ENCODE peak calls at places on chromosome 9, in six cellular contexts. One of them, this sample, is unnamed.

GRCh38 chr9:29319727-29320513 is 1746.6 kb upstream of the C9orf72 start:
- DNase-seq in H1: no peak
- DNase-seq in neuronal stem cell: no peak
- DNase-seq in H9: no peak
- DNase-seq in mesenchymal stem cell: peak
- DNase-seq in IMR-90: no peak
- DNase-seq in this sample: no peak

GRCh38 chr9:122051401-122052346 is 41.4 kb downstream of the TTLL11 start:
- DNase-seq in H1: no peak
- DNase-seq in mesenchymal stem cell: no peak
- DNase-seq in H9: no peak
- DNase-seq in neuronal stem cell: no peak
- DNase-seq in IMR-90: peak
- DNase-seq in this sample: no peak

GRCh38 chr9:69324549-69325401 is at the start of gene ENTREP1:
- DNase-seq in H1: peak
- DNase-seq in H9: peak
- DNase-seq in IMR-90: no peak
- DNase-seq in mesenchymal stem cell: peak
- DNase-seq in neuronal stem cell: peak
- DNase-seq in this sample: peak

GRCh38 chr9:111940697-111941096 is 44.1 kb downstream of the UGCG start:
- DNase-seq in IMR-90: peak
- DNase-seq in mesenchymal stem cell: peak
- DNase-seq in neuronal stem cell: no peak
- DNase-seq in H1: no peak
- DNase-seq in H9: no peak
- DNase-seq in this sample: no peak

GRCh38 chr9:126301985-126302603 is 24.5 kb upstream of the MVB12B start:
- DNase-seq in H9: peak
- DNase-seq in neuronal stem cell: peak
- DNase-seq in mesenchymal stem cell: peak
- DNase-seq in H1: peak
- DNase-seq in IMR-90: peak
- DNase-seq in this sample: peak

GRCh38 chr9:35193762-35194161 is 32.0 kb downstream of the UNC13B start:
- DNase-seq in neuronal stem cell: no peak
- DNase-seq in H9: no peak
- DNase-seq in IMR-90: peak
- DNase-seq in H1: no peak
- DNase-seq in mesenchymal stem cell: no peak
- DNase-seq in this sample: no peak

GRCh38 chr9:72362680-72363139 is 2.3 kb downstream of the ZFAND5 start:
- DNase-seq in mesenchymal stem cell: peak
- DNase-seq in H1: no peak
- DNase-seq in neuronal stem cell: no peak
- DNase-seq in H9: no peak
- DNase-seq in IMR-90: peak
- DNase-seq in this sample: peak

GRCh38 chr9:21287280-21287679 is 17.8 kb downstream of the IFNA5 start:
- DNase-seq in mesenchymal stem cell: no peak
- DNase-seq in H1: no peak
- DNase-seq in IMR-90: no peak
- DNase-seq in H9: no peak
- DNase-seq in neuronal stem cell: no peak
- DNase-seq in this sample: no peak

GRCh38 chr9:86549434-86549833 is 195.2 kb upstream of the TUT7 start:
- DNase-seq in H9: no peak
- DNase-seq in H1: no peak
- DNase-seq in mesenchymal stem cell: no peak
- DNase-seq in neuronal stem cell: no peak
- DNase-seq in IMR-90: peak
- DNase-seq in this sample: no peak

GRCh38 chr9:73548201-73548600 is 396.5 kb downstream of the ANXA1 start:
- DNase-seq in neuronal stem cell: no peak
- DNase-seq in IMR-90: no peak
- DNase-seq in H9: no peak
- DNase-seq in H1: no peak
- DNase-seq in mesenchymal stem cell: peak
- DNase-seq in this sample: no peak

GRCh38 chr9:95952471-95952870 is 77.0 kb downstream of the ERCC6L2 start:
- DNase-seq in IMR-90: no peak
- DNase-seq in H1: no peak
- DNase-seq in neuronal stem cell: no peak
- DNase-seq in H9: no peak
- DNase-seq in mesenchymal stem cell: no peak
- DNase-seq in this sample: peak

GRCh38 chr9:94675008-94675841 is 35.9 kb upstream of the FBP1 start:
- DNase-seq in mesenchymal stem cell: no peak
- DNase-seq in H9: no peak
- DNase-seq in IMR-90: peak
- DNase-seq in neuronal stem cell: no peak
- DNase-seq in H1: no peak
- DNase-seq in this sample: no peak

GRCh38 chr9:91131433-91131839 is 230.3 kb downstream of the AUH start:
- DNase-seq in neuronal stem cell: no peak
- DNase-seq in mesenchymal stem cell: peak
- DNase-seq in IMR-90: peak
- DNase-seq in H1: no peak
- DNase-seq in H9: no peak
- DNase-seq in this sample: peak

GRCh38 chr9:89797255-89797654 is 192.4 kb downstream of the GADD45G start:
- DNase-seq in H1: no peak
- DNase-seq in H9: no peak
- DNase-seq in IMR-90: no peak
- DNase-seq in mesenchymal stem cell: no peak
- DNase-seq in neuronal stem cell: no peak
- DNase-seq in this sample: no peak

GRCh38 chr9:17776735-17777134 is 197.9 kb downstream of the SH3GL2 start:
- DNase-seq in H9: no peak
- DNase-seq in neuronal stem cell: no peak
- DNase-seq in mesenchymal stem cell: no peak
- DNase-seq in H1: no peak
- DNase-seq in IMR-90: no peak
- DNase-seq in this sample: no peak

GRCh38 chr9:28270156-28270555 is 696.9 kb upstream of the C9orf72 start:
- DNase-seq in mesenchymal stem cell: no peak
- DNase-seq in H1: no peak
- DNase-seq in H9: no peak
- DNase-seq in neuronal stem cell: no peak
- DNase-seq in IMR-90: no peak
- DNase-seq in this sample: no peak

GRCh38 chr9:101601904-101602765 is 7.4 kb upstream of the PPP3R2 start:
- DNase-seq in IMR-90: peak
- DNase-seq in H1: no peak
- DNase-seq in mesenchymal stem cell: peak
- DNase-seq in neuronal stem cell: peak
- DNase-seq in H9: peak
- DNase-seq in this sample: peak

GRCh38 chr9:81522721-81523551 is 166.4 kb downstream of the TLE1 start:
- DNase-seq in H1: no peak
- DNase-seq in mesenchymal stem cell: peak
- DNase-seq in H9: peak
- DNase-seq in IMR-90: peak
- DNase-seq in neuronal stem cell: no peak
- DNase-seq in this sample: peak

GRCh38 chr9:77830618-77831285 is 182.6 kb upstream of the GNA14 start:
- DNase-seq in mesenchymal stem cell: no peak
- DNase-seq in IMR-90: no peak
- DNase-seq in H9: no peak
- DNase-seq in neuronal stem cell: no peak
- DNase-seq in H1: no peak
- DNase-seq in this sample: no peak

GRCh38 chr9:129283705-129284606 is 105.9 kb upstream of the IER5L start:
- DNase-seq in H9: no peak
- DNase-seq in H1: peak
- DNase-seq in mesenchymal stem cell: no peak
- DNase-seq in IMR-90: no peak
- DNase-seq in neuronal stem cell: no peak
- DNase-seq in this sample: no peak

GRCh38 chr9:100488171-100488570 is 15.2 kb downstream of the TMEFF1 start:
- DNase-seq in mesenchymal stem cell: no peak
- DNase-seq in H1: no peak
- DNase-seq in IMR-90: no peak
- DNase-seq in H9: no peak
- DNase-seq in neuronal stem cell: no peak
- DNase-seq in this sample: no peak

GRCh38 chr9:129574911-129575574 is 45.9 kb downstream of the C9orf50 start:
- DNase-seq in neuronal stem cell: no peak
- DNase-seq in H1: no peak
- DNase-seq in mesenchymal stem cell: peak
- DNase-seq in IMR-90: peak
- DNase-seq in H9: no peak
- DNase-seq in this sample: peak

GRCh38 chr9:11233693-11234092 is 620.9 kb upstream of the PTPRD start:
- DNase-seq in H9: no peak
- DNase-seq in H1: no peak
- DNase-seq in neuronal stem cell: no peak
- DNase-seq in mesenchymal stem cell: no peak
- DNase-seq in IMR-90: no peak
- DNase-seq in this sample: no peak

GRCh38 chr9:81318571-81318970 is 370.8 kb downstream of the TLE1 start:
- DNase-seq in H1: no peak
- DNase-seq in mesenchymal stem cell: peak
- DNase-seq in H9: no peak
- DNase-seq in neuronal stem cell: no peak
- DNase-seq in IMR-90: peak
- DNase-seq in this sample: peak

GRCh38 chr9:138042640-138043039 is 165.1 kb downstream of the CACNA1B start:
- DNase-seq in H9: no peak
- DNase-seq in IMR-90: no peak
- DNase-seq in mesenchymal stem cell: no peak
- DNase-seq in neuronal stem cell: no peak
- DNase-seq in H1: peak
- DNase-seq in this sample: no peak

GRCh38 chr9:138042146-138042545 is 164.6 kb downstream of the CACNA1B start:
- DNase-seq in H9: no peak
- DNase-seq in H1: no peak
- DNase-seq in IMR-90: no peak
- DNase-seq in neuronal stem cell: no peak
- DNase-seq in mesenchymal stem cell: no peak
- DNase-seq in this sample: no peak

GRCh38 chr9:138044485-138045383 is 167.2 kb downstream of the CACNA1B start:
- DNase-seq in mesenchymal stem cell: no peak
- DNase-seq in H9: no peak
- DNase-seq in neuronal stem cell: no peak
- DNase-seq in IMR-90: no peak
- DNase-seq in H1: peak
- DNase-seq in this sample: no peak

GRCh38 chr9:138043411-138044345 is 166.1 kb downstream of the CACNA1B start:
- DNase-seq in IMR-90: no peak
- DNase-seq in H9: no peak
- DNase-seq in H1: peak
- DNase-seq in neuronal stem cell: no peak
- DNase-seq in mesenchymal stem cell: no peak
- DNase-seq in this sample: no peak

GRCh38 chr9:138043061-138043410 is 165.5 kb downstream of the CACNA1B start:
- DNase-seq in H9: no peak
- DNase-seq in neuronal stem cell: no peak
- DNase-seq in IMR-90: no peak
- DNase-seq in H1: peak
- DNase-seq in mesenchymal stem cell: no peak
- DNase-seq in this sample: no peak
- H4K91ac ChIP-seq in H9: no peak
- H4K91ac ChIP-seq in neuronal stem cell: no peak
- H4K91ac ChIP-seq in IMR-90: no peak
- H4K91ac ChIP-seq in H1: no peak
- H4K91ac ChIP-seq in mesenchymal stem cell: no peak
- H4K91ac ChIP-seq in this sample: no peak

GRCh38 chr9:2963307-2963706 is 119.4 kb upstream of the PUM3 start:
- DNase-seq in mesenchymal stem cell: no peak
- DNase-seq in H1: no peak
- DNase-seq in neuronal stem cell: no peak
- DNase-seq in IMR-90: no peak
- DNase-seq in H9: no peak
- DNase-seq in this sample: no peak

GRCh38 chr9:2964485-2964884 is 120.6 kb upstream of the PUM3 start:
- DNase-seq in IMR-90: no peak
- DNase-seq in mesenchymal stem cell: no peak
- DNase-seq in H9: no peak
- DNase-seq in neuronal stem cell: no peak
- DNase-seq in H1: no peak
- DNase-seq in this sample: no peak

GRCh38 chr9:2967779-2968178 is 123.9 kb upstream of the PUM3 start:
- DNase-seq in IMR-90: no peak
- DNase-seq in neuronal stem cell: no peak
- DNase-seq in H9: no peak
- DNase-seq in mesenchymal stem cell: no peak
- DNase-seq in H1: no peak
- DNase-seq in this sample: no peak

GRCh38 chr9:2970864-2971263 is 127.0 kb upstream of the PUM3 start:
- DNase-seq in mesenchymal stem cell: no peak
- DNase-seq in IMR-90: no peak
- DNase-seq in neuronal stem cell: no peak
- DNase-seq in H9: no peak
- DNase-seq in H1: no peak
- DNase-seq in this sample: no peak

GRCh38 chr9:2966846-2967372 is 123.0 kb upstream of the PUM3 start:
- DNase-seq in mesenchymal stem cell: no peak
- DNase-seq in IMR-90: no peak
- DNase-seq in H9: no peak
- DNase-seq in H1: no peak
- DNase-seq in neuronal stem cell: no peak
- DNase-seq in this sample: no peak
- H3K4me2 ChIP-seq in mesenchymal stem cell: no peak
- H3K4me2 ChIP-seq in IMR-90: no peak
- H3K4me2 ChIP-seq in H9: no peak
- H3K4me2 ChIP-seq in H1: no peak
- H3K4me2 ChIP-seq in neuronal stem cell: no peak
- H3K4me2 ChIP-seq in this sample: no peak

GRCh38 chr9:97160255-97160654 is 121.3 kb upstream of the CTSV start:
- DNase-seq in mesenchymal stem cell: no peak
- DNase-seq in IMR-90: no peak
- DNase-seq in H9: no peak
- DNase-seq in H1: no peak
- DNase-seq in neuronal stem cell: no peak
- DNase-seq in this sample: no peak
- H4K91ac ChIP-seq in mesenchymal stem cell: no peak
- H4K91ac ChIP-seq in IMR-90: no peak
- H4K91ac ChIP-seq in H9: no peak
- H4K91ac ChIP-seq in H1: no peak
- H4K91ac ChIP-seq in neuronal stem cell: no peak
- H4K91ac ChIP-seq in this sample: no peak

DNA sequence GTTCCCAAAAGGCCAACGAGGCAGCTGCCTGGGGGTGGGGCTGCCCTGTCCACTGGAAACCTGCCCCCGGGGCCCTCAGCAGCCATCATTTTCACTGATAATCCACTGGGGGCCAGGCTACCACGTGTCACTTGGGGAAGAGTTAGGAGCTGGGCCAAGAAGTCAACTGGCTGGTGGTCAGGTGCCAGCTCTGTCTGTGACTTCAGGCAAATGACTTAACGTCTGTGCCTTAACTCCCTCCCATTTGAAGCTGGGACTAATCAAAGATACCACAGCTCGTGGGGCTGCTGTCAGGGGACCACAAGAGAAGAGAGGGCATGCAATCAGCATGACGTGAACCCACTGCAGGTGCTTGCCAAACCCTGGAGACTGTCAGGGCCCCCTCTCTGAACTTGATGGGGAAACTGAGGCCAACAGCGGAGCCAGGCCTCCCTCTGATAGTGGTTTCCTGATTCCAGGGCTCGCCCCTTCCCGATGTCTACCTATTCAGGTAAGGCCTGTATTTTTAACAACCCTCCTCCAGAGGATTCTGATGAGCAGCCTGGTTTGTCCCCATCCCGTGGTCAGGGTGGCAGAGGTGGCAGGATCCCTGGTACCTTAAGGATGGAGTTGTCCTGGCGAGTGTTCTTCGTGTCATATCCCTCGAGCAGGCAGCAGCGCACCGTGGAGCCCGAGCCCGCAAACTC is 12.3 kb upstream of the DPM2 start:
- DNase-seq in H9: no peak
- DNase-seq in mesenchymal stem cell: no peak
- DNase-seq in H1: no peak
- DNase-seq in IMR-90: no peak
- DNase-seq in neuronal stem cell: no peak
- DNase-seq in this sample: no peak
- H3K4me2 ChIP-seq in H9: no peak
- H3K4me2 ChIP-seq in mesenchymal stem cell: no peak
- H3K4me2 ChIP-seq in H1: no peak
- H3K4me2 ChIP-seq in IMR-90: no peak
- H3K4me2 ChIP-seq in neuronal stem cell: peak
- H3K4me2 ChIP-seq in this sample: no peak